ENCODE peak calls at places on chromosomes 2 and 18, in seven cellular contexts. C is hypothalamus; L is DMS79; O is upper lobe of right lung; B is T-helper 17 cell; G is activated CD4-positive, alpha-beta T cell treated with anti-CD3 and anti-CD28 coated beads, Interleukin-2, amount 50 U/mL, for 4 hours; Z is renal cortical epithelial cell. A is an unnamed sample.

GRCh38 chr18:59629894-59630293 is 67.3 kb downstream of the CCBE1 start:
- DNase-seq in C (no peak), L (no peak), O (no peak), B (no peak), G (no peak), Z (no peak), A (no peak)

GRCh38 chr18:73893879-73894278 is 253.8 kb downstream of the FBXO15 start:
- DNase-seq in C (no peak), L (no peak), O (no peak), B (no peak), G (no peak), Z (no peak), A (no peak)

GRCh38 chr2:106886916-106887758 is 1.2 kb upstream of the ST6GAL2 start:
- DNase-seq in C (no peak), L (peak; percentile 68), O (peak; percentile 79), B (no peak), G (no peak), Z (peak; percentile 2), A (peak; percentile 48)

GRCh38 chr2:43158259-43158880 is 68.0 kb downstream of the ZFP36L2 start:
- DNase-seq in C (peak; percentile 25), L (no peak), O (peak; percentile 92), B (no peak), G (peak; percentile 48), Z (peak; percentile 79), A (peak; percentile 84)

GRCh38 chr2:225120175-225120574 is 77.9 kb upstream of the DOCK10 start:
- DNase-seq in C (no peak), L (no peak), O (no peak), B (no peak), G (no peak), Z (peak; percentile 81), A (no peak)

GRCh38 chr18:46406539-46406932 is 250.5 kb downstream of the LOXHD1 start:
- DNase-seq in C (no peak), L (peak; percentile 71), O (no peak), B (no peak), G (no peak), Z (no peak), A (no peak)

GRCh38 chr2:205965707-205966106 is 120.3 kb downstream of the INO80D start:
- DNase-seq in C (no peak), L (no peak), O (no peak), B (no peak), G (no peak), Z (no peak), A (no peak)

GRCh38 chr2:41965886-41966285 is 81.9 kb upstream of the PKDCC start:
- DNase-seq in C (no peak), L (no peak), O (no peak), B (no peak), G (no peak), Z (peak; percentile 61), A (peak; percentile 9)

GRCh38 chr18:12308386-12309100 is 502 bp downstream of the TUBB6 start:
- DNase-seq in C (no peak), L (no peak), O (peak; percentile 91), B (no peak), G (no peak), Z (peak; percentile 57), A (peak; percentile 88)

GRCh38 chr18:36828157-36828629 is 609 bp downstream of the TPGS2 start:
- DNase-seq in C (no peak), L (no peak), O (no peak), B (no peak), G (peak; percentile 0), Z (peak; percentile 84), A (no peak)

GRCh38 chr2:201795608-201796477 is 10.5 kb upstream of the CDK15 start:
- DNase-seq in C (peak; percentile 8), L (no peak), O (no peak), B (no peak), G (no peak), Z (peak; percentile 51), A (peak; percentile 66)

GRCh38 chr2:239546541-239546940 is 145.7 kb upstream of the HDAC4 start:
- DNase-seq in C (no peak), L (no peak), O (peak; percentile 51), B (no peak), G (no peak), Z (no peak), A (no peak)

GRCh38 chr2:207390302-207391095 is 139.3 kb upstream of the CREB1 start:
- DNase-seq in C (no peak), L (peak; percentile 78), O (no peak), B (no peak), G (no peak), Z (no peak), A (no peak)

GRCh38 chr2:212170382-212170781 is 368.2 kb downstream of the ERBB4 start:
- DNase-seq in C (no peak), L (no peak), O (no peak), B (no peak), G (no peak), Z (no peak), A (no peak)

GRCh38 chr2:120175000-120175581 is 48.1 kb downstream of the TMEM185B start:
- DNase-seq in C (peak; percentile 4), L (peak; percentile 28), O (no peak), B (no peak), G (no peak), Z (peak; percentile 61), A (peak; percentile 37)

GRCh38 chr2:88843061-88843460 is 151.6 kb downstream of the RPIA start:
- DNase-seq in C (no peak), L (no peak), O (no peak), B (no peak), G (no peak), Z (no peak), A (no peak)

GRCh38 chr18:74652392-74652988 is 54.8 kb downstream of the ZNF407 start:
- DNase-seq in C (no peak), L (no peak), O (no peak), B (no peak), G (no peak), Z (peak; percentile 49), A (peak; percentile 7)

GRCh38 chr2:230777681-230778080 is 65.0 kb downstream of the CAB39 start:
- DNase-seq in C (no peak), L (no peak), O (no peak), B (no peak), G (no peak), Z (peak; percentile 94), A (no peak)

GRCh38 chr18:36960038-36960437 is 131.1 kb downstream of the KIAA1328 start:
- DNase-seq in C (no peak), L (no peak), O (no peak), B (no peak), G (no peak), Z (no peak), A (no peak)

GRCh38 chr2:2083113-2083757 is 247.8 kb downstream of the MYT1L start:
- DNase-seq in C (no peak), L (peak; percentile 92), O (no peak), B (no peak), G (no peak), Z (no peak), A (no peak)

GRCh38 chr2:48479923-48480322 is 50.0 kb upstream of the STON1 start:
- DNase-seq in C (no peak), L (peak; percentile 78), O (no peak), B (no peak), G (no peak), Z (peak; percentile 46), A (no peak)

GRCh38 chr2:55017880-55018279 is 32.4 kb downstream of the RTN4 start:
- DNase-seq in C (no peak), L (no peak), O (no peak), B (no peak), G (no peak), Z (no peak), A (no peak)

GRCh38 chr2:70391988-70392387 is 90.1 kb upstream of the FAM136A start:
- DNase-seq in C (no peak), L (no peak), O (no peak), B (no peak), G (no peak), Z (no peak), A (no peak)

GRCh38 chr2:144524190-144524957 is 4.5 kb upstream of the ZEB2 start:
- DNase-seq in C (peak; percentile 60), L (no peak), O (peak; percentile 77), B (peak; percentile 24), G (no peak), Z (no peak), A (no peak)

GRCh38 chr2:159093496-159093895 is 125.1 kb downstream of the TANC1 start:
- DNase-seq in C (no peak), L (peak; percentile 12), O (no peak), B (no peak), G (no peak), Z (no peak), A (no peak)

GRCh38 chr18:42187611-42188378 is 232.8 kb downstream of the PIK3C3 start:
- DNase-seq in C (no peak), L (no peak), O (no peak), B (no peak), G (no peak), Z (no peak), A (no peak)

GRCh38 chr18:7207366-7207765 is 23.5 kb upstream of the LRRC30 start:
- DNase-seq in C (no peak), L (no peak), O (no peak), B (no peak), G (no peak), Z (no peak), A (no peak)

GRCh38 chr2:109032229-109032800 is 43.3 kb upstream of the EDAR start:
- DNase-seq in C (no peak), L (no peak), O (no peak), B (no peak), G (peak; percentile 10), Z (no peak), A (no peak)

GRCh38 chr2:63780483-63781155 is 61.1 kb upstream of the UGP2 start:
- DNase-seq in C (no peak), L (no peak), O (no peak), B (no peak), G (no peak), Z (peak; percentile 8), A (no peak)

GRCh38 chr2:219252084-219252483 is 959 bp upstream of the TUBA4B start:
- DNase-seq in C (no peak), L (no peak), O (no peak), B (no peak), G (peak; percentile 39), Z (no peak), A (no peak)

GRCh38 chr2:241234962-241235361 is 46.5 kb downstream of the ANO7 start:
- DNase-seq in C (no peak), L (no peak), O (no peak), B (no peak), G (no peak), Z (no peak), A (no peak)

GRCh38 chr2:240962371-240963064 is 35.9 kb upstream of the SNED1 start:
- DNase-seq in C (no peak), L (peak; percentile 56), O (peak; percentile 71), B (no peak), G (no peak), Z (no peak), A (no peak)

A was measured in Caki2.